ENCODE peak calls at places on chromosome 21, in five cellular contexts. T is tibial artery, I is A549, A is lower lobe of right lung, Y is GM20000. R is an unnamed sample.

GRCh38 chr21:38088916-38089762 is 167.7 kb upstream of the KCNJ15 start:
- DNase-seq in I (no peak), Y (no peak), T (no peak), A (no peak), R (no peak)

GRCh38 chr21:36543924-36544323 is 64.0 kb upstream of the CLDN14 start:
- DNase-seq in Y (no peak), T (no peak), A (no peak), I (no peak), R (no peak)

GRCh38 chr21:46552274-46552673 is 52.6 kb downstream of the S100B start:
- DNase-seq in Y (no peak), A (no peak), I (no peak), T (no peak), R (no peak)

GRCh38 chr21:17711896-17712295 is 99.2 kb upstream of the BTG3 start:
- DNase-seq in I (no peak), A (no peak), T (no peak), Y (no peak), R (no peak)

GRCh38 chr21:14520535-14520934 is 25.6 kb downstream of the SAMSN1 start:
- DNase-seq in Y (no peak), I (no peak), T (peak), A (peak), R (no peak)

GRCh38 chr21:28938726-28939125 is 54.0 kb downstream of the LTN1 start:
- DNase-seq in T (no peak), I (no peak), Y (no peak), A (no peak), R (no peak)

GRCh38 chr21:29130234-29130993 is at the start of gene MAP3K7CL:
- DNase-seq in A (no peak), T (peak), I (no peak), Y (no peak), R (no peak)

GRCh38 chr21:26115899-26116298 is 54.7 kb downstream of the APP start:
- DNase-seq in A (no peak), I (peak), Y (no peak), T (no peak), R (no peak)

GRCh38 chr21:37454869-37455503 is 88.4 kb downstream of the DYRK1A start:
- DNase-seq in Y (no peak), A (no peak), I (no peak), T (no peak), R (no peak)

GRCh38 chr21:8993943-8994639 is 1527.3 kb upstream of the TPTE start:
- DNase-seq in T (no peak), I (peak), Y (no peak), A (no peak), R (no peak)

GRCh38 chr21:26499475-26499874 is 73.6 kb downstream of the CYYR1 start:
- DNase-seq in A (no peak), I (no peak), T (no peak), Y (no peak), R (no peak)

GRCh38 chr21:18000961-18001522 is 181.9 kb upstream of the C21orf91 start:
- DNase-seq in A (no peak), Y (no peak), T (no peak), I (no peak), R (no peak)

GRCh38 chr21:37450385-37451044 is 83.9 kb downstream of the DYRK1A start:
- DNase-seq in T (no peak), I (no peak), A (no peak), Y (no peak), R (no peak)

GRCh38 chr21:25127811-25128210 is 479.5 kb downstream of the MRPL39 start:
- DNase-seq in T (no peak), I (no peak), A (no peak), Y (no peak), R (no peak)

GRCh38 chr21:36735201-36735515 is 36.2 kb downstream of the SIM2 start:
- DNase-seq in T (no peak), Y (no peak), A (no peak), I (no peak), R (no peak)

GRCh38 chr21:34351786-34352241 is 12.0 kb upstream of the KCNE2 start:
- DNase-seq in I (peak), Y (peak), A (no peak), T (no peak), R (no peak)

GRCh38 chr21:38805282-38806152 is at the start of gene ETS2:
- DNase-seq in A (peak), I (peak), T (peak), Y (peak), R (no peak)

GRCh38 chr21:46650476-46651098 is 15.1 kb downstream of the PRMT2 start:
- DNase-seq in I (no peak), T (no peak), Y (no peak), A (no peak), R (no peak)

GRCh38 chr21:37914211-37914900 is 1.9 kb downstream of the KCNJ6 start:
- DNase-seq in T (no peak), I (no peak), Y (peak), A (peak), R (no peak)

GRCh38 chr21:17370263-17370662 is 142.6 kb upstream of the CXADR start:
- DNase-seq in T (no peak), Y (no peak), I (no peak), A (peak), R (no peak)

GRCh38 chr21:14306143-14306907 is 76.6 kb downstream of the HSPA13 start:
- DNase-seq in Y (no peak), I (peak), A (no peak), T (no peak), R (no peak)

GRCh38 chr21:17745086-17745485 is 74.1 kb downstream of the C21orf91 start:
- DNase-seq in Y (no peak), A (no peak), T (no peak), I (no peak), R (no peak)

GRCh38 chr21:38766987-38767722 is 38.6 kb upstream of the ETS2 start:
- DNase-seq in Y (peak), A (peak), T (no peak), I (no peak), R (no peak)

GRCh38 chr21:37082856-37083611 is 10.0 kb downstream of the TTC3 start:
- DNase-seq in T (no peak), Y (no peak), A (no peak), I (no peak), R (no peak)

GRCh38 chr21:42195378-42196031 is 23.4 kb upstream of the ABCG1 start:
- DNase-seq in A (peak), I (no peak), Y (no peak), T (peak), R (no peak)

GRCh38 chr21:39175154-39175553 is 8.1 kb downstream of the PSMG1 start:
- DNase-seq in A (no peak), T (no peak), Y (no peak), I (peak), R (no peak)

GRCh38 chr21:36796070-36796469 is 97.2 kb downstream of the SIM2 start:
- DNase-seq in I (no peak), A (no peak), T (no peak), Y (no peak), R (no peak)

GRCh38 chr21:37548521-37548981 is 182.0 kb downstream of the DYRK1A start:
- DNase-seq in I (no peak), T (no peak), A (no peak), Y (no peak), R (no peak)

GRCh38 chr21:37001446-37001845 is 5.1 kb upstream of the RIPPLY3 start:
- DNase-seq in Y (no peak), I (no peak), T (no peak), A (no peak), R (no peak)

GRCh38 chr21:40049031-40049958 is 182.1 kb downstream of the PCP4 start:
- DNase-seq in I (no peak), A (no peak), Y (no peak), T (peak), R (no peak)

GRCh38 chr21:37006521-37007291 is at the start of gene RIPPLY3:
- DNase-seq in A (no peak), I (peak), Y (peak), T (no peak), R (no peak)

GRCh38 chr21:30044447-30045064 is 104.8 kb upstream of the GRIK1 start:
- DNase-seq in Y (peak), I (peak), T (no peak), A (no peak), R (no peak)

GRCh38 chr21:17612023-17612564 is 607 bp downstream of the BTG3 start:
- DNase-seq in I (peak), T (peak), A (peak), Y (peak), R (no peak)

GRCh38 chr21:33289199-33289819 is 23.1 kb downstream of the IL10RB start:
- DNase-seq in A (no peak), I (no peak), T (no peak), Y (no peak), R (no peak)
- TF ChIP-seq CTCF in A (no peak), I (no peak), T (no peak), Y (no peak), R (no peak)

GRCh38 chr21:45013271-45013841 is 61.0 kb upstream of the ADARB1 start:
- DNase-seq in Y (no peak), I (no peak), T (peak), A (peak), R (peak)
- TF ChIP-seq CTCF in Y (no peak), I (no peak), T (no peak), A (no peak), R (no peak)

DNA sequence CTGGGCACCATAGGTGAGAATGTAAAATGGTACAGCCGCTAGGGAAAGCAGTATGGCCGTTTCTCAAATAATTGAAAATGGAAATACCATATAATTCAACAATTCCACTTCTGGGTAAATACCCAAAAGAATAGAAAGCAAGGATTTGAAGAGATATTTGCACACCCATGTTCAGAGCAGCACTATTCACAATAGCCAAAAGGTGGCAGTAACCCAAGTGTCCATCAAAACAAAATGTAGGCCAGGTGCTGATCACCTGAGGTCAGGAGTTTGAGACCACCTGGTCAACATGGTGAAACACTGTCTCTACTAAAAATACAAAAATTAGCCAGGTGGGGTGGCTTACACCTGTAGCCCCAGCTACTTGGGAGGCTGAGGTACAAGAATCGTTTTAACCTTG is 62.1 kb downstream of the OLIG1 start:
- DNase-seq in I (no peak), A (no peak), T (no peak), Y (no peak), R (no peak)
- TF ChIP-seq CTCF in I (peak), A (no peak), T (no peak), Y (no peak), R (peak)

DNA sequence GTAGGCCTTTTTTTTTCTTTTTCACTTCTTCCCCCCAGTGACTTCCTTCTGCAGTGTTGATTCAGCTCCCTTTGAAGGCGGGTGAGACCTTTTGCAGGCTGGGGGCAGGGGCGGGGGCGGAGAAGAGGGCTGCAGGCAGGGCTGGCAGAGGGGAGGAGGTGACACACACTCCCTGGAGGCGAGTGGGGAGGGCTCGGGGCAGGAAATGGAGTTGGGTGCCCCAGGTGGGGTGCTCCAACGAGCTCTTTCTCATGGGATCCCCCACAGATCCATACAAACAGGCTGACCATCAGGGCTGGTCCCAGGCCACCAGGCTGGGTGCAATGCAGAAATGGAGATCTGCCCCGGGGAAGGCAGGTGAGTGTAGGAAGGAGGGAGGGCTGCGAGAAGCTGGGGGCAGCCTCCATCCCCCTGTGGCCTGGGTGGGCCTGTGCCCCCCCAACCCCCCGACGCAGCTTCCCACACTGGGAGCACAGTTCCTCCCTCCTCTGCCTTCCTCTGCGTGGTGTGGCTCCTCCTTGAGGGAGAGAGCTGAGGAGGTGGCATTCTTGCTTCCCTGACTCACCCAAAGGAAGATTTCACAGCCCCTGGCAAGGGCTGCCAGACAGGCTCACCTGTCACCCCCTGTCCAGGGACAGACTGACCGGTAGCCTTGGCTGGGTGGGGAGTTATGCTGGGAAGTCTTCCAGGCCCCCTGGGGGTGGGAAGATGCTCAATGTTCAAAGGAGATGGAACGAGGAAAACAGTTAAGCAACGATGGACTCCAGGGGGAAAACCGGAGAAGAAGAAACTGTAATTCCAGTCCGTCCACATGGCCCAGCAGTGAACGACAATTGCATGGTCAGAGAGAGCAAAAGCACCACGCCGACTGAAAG is 7.1 kb upstream of the ITGB2 start:
- DNase-seq in A (peak), Y (peak), I (peak), T (no peak), R (no peak)
- TF ChIP-seq CTCF in A (no peak), Y (no peak), I (no peak), T (no peak), R (peak)

DNA sequence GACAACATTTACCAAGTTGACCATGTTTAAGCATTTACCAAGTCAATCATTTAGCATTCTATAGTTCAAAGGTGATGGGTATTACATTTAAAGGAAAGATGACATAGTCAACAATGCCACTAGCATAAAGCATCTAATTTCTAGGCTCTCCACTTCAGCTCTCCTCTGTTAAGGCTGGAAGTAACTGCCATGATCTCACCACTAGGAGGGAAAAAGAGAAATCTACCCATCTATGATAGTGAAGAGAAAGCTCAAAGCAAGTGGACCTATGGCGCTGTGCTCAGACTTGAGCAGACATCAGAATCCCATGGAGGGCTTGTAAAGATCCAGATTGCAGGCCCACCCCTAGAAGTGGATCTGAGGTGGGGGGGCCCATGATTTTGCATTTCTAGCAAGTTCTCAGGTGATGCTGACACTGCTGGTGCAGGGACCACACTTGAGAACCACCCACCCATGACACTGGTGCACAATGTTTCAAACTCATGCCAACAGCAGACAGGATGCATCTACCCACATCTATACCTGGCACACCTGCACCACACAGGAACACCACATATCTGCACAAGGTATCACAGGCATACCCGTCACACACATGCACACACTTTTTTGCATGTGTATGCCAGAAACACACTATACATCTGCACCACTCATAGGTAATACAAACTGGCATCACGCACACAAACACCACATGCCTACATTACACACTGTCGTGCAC is 392.9 kb upstream of the RUNX1 start:
- DNase-seq in T (no peak), A (no peak), Y (no peak), I (no peak), R (no peak)
- TF ChIP-seq CTCF in T (no peak), A (no peak), Y (no peak), I (no peak), R (peak)

DNA sequence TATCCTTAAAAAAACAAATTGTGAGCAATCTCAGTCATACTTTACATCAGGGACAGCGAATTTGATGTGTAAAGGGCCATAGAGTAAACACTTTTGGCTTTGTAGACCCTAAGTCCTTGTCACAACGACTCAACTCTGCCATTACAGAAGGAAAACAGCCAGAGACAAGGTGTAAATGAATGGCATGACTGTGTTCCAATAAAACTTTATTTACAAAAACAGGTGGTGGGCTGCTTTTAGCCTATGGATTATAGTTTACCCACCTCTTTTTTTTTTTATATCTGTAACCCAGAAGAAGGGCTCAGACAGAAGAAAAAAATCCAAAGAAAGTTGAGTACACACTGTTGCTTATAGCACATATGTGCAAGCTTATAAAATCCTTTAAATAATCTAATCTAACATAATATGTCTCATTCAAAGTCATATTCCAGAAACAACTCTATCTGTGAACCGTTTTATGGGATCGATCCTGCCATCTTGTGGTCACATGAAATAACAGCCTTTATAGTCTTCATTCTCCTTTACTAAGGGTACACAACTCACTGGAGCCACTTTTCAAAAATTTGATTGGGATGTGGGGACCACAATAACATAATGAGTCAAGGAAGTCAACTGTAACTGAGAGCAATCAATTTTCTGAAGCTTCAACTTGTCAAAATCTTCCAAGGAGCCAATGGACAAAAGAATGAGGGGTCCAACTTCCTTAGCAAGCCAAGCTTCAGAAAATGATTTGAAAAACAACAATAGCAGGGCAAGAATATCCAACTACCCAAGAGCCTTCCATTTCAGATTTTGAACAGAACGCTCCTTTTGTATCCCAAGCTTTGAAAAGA is 142.2 kb upstream of the KRTAP19-8 start:
- DNase-seq in Y (peak), T (no peak), A (no peak), I (peak), R (no peak)
- TF ChIP-seq CTCF in Y (no peak), T (no peak), A (peak), I (peak), R (peak)

DNA sequence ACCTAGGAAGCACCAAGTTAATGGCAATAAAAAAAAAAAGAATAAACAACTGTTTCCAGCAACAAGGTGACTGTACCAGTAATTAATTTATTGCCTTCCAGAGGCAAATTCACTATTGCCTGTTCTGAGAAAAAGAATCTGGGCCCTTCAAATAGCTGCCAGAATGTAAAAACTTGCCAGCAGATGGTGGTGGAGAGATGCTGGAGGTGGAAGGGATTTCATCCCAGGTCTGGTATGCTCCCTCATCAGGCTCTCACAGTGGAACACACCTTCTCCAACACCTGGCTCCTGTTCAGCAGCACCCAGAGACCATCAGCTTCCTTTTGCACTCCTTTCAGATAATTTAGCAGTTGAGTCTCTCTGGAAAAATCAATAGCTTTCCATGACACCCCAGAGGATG is 792.9 kb upstream of the ADAMTS5 start:
- DNase-seq in T (no peak), A (no peak), Y (no peak), I (no peak), R (no peak)
- TF ChIP-seq CTCF in T (no peak), A (peak), Y (no peak), I (no peak), R (no peak)

DNA sequence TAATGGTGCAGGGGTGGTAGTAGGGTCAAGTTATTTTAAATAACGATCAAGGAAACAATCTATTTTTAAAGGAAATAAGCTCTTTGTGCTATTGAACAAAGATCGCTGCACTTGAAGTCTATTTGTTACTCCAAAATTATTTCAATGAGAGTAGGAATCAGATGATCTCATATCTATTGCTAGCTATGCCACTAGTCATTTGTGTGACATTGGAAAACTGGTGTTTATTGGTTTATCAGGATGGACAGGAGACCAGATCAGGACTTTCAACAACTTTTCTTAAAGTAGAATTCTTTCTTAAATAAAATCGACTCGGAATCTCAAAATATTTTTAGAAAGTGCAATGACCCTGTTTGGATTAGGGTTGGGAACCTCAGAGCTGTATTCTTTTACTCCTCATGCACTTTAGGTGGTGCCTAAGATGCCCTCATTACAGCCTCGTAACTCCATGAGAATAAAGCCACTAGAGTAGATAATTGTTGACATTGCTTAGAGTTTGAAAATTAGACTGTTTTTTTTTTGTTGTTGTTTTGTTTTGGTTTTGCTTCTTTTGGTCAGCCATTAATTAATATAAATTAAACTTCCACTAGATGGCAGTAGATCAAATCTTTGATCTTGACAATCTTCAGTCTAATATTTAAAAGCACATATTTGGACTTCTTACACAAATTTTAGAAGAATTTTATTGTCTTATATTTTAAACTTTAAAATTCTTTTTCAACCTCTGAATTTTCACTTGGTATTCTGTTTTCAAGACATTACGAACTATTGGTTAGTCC is 352.4 kb downstream of the USP25 start:
- DNase-seq in Y (no peak), I (peak), T (no peak), A (no peak), R (no peak)
- TF ChIP-seq CTCF in Y (no peak), I (peak), T (peak), A (peak), R (peak)

GRCh38 chr21:43802713-43803313 is 13.4 kb downstream of the RRP1 start:
- DNase-seq in I (no peak), T (no peak), Y (no peak), A (no peak), R (peak)
- TF ChIP-seq CTCF in I (no peak), T (no peak), Y (no peak), A (no peak), R (no peak)